ENCODE peak calls at places on chromosome 19, in ten cellular contexts. T is activated CD4-positive, alpha-beta T cell treated with anti-CD3 and anti-CD28 coated beads, Interleukin-2, amount 50 U/mL, for 48 hours; E is AG04449; V is stimulated activated CD4-positive, alpha-beta T cell treated with anti-CD3 and anti-CD28 coated beads, Interleukin-1b, Interleukin-23, amount 100 ng/mL, for 1 hour; B is osteoblast; D is IMR-90; S is activated naive CD8-positive, alpha-beta T cell treated with anti-CD3 and anti-CD28 coated beads, Interleukin-2, amount 50 U/mL, for 24 hours; M is mesenteric fat pad; N is pancreas; P is left ventricle myocardium inferior. Z is an unnamed sample.

GRCh38 chr19:42076375-42076944 is 494 bp downstream of the ZNF574 start:
- DNase-seq in T (peak), E (no peak), V (peak), B (no peak), D (no peak), S (peak), M (no peak), N (peak), P (no peak), Z (no peak)

GRCh38 chr19:18155095-18156087 is 2.4 kb downstream of the PIK3R2 start:
- DNase-seq in T (no peak), E (no peak), V (no peak), B (no peak), D (no peak), S (no peak), M (no peak), N (peak), P (no peak), Z (no peak)

GRCh38 chr19:35240322-35240721 is 8.5 kb upstream of the LSR start:
- DNase-seq in T (no peak), E (no peak), V (no peak), B (no peak), D (no peak), S (no peak), M (no peak), N (no peak), P (no peak), Z (no peak)

GRCh38 chr19:50290775-50291174 is 38.4 kb downstream of the KCNC3 start:
- DNase-seq in T (no peak), E (no peak), V (no peak), B (no peak), D (no peak), S (no peak), M (no peak), N (no peak), P (no peak), Z (no peak)

GRCh38 chr19:38213911-38214625 is 10.0 kb downstream of the DPF1 start:
- DNase-seq in T (peak), E (no peak), V (no peak), B (peak), D (peak), S (peak), M (no peak), N (no peak), P (no peak), Z (no peak)

GRCh38 chr19:47459477-47459876 is 12.2 kb downstream of the SLC8A2 start:
- DNase-seq in T (no peak), E (no peak), V (no peak), B (no peak), D (no peak), S (no peak), M (no peak), N (no peak), P (no peak), Z (no peak)

GRCh38 chr19:18978616-18979015 is 37.6 kb upstream of the HOMER3 start:
- DNase-seq in T (no peak), E (no peak), V (no peak), B (no peak), D (no peak), S (no peak), M (no peak), N (no peak), P (no peak), Z (no peak)

GRCh38 chr19:46478356-46478986 is 7.1 kb upstream of the PNMA8A start:
- DNase-seq in T (no peak), E (no peak), V (no peak), B (peak), D (peak), S (no peak), M (no peak), N (no peak), P (no peak), Z (no peak)

GRCh38 chr19:11453468-11454341 is 18.3 kb downstream of the PRKCSH start:
- DNase-seq in T (peak), E (no peak), V (no peak), B (peak), D (no peak), S (peak), M (no peak), N (no peak), P (no peak), Z (no peak)

GRCh38 chr19:28523619-28524018 is 689.3 kb downstream of the UQCRFS1 start:
- DNase-seq in T (no peak), E (no peak), V (no peak), B (no peak), D (no peak), S (no peak), M (no peak), N (no peak), P (no peak), Z (no peak)

GRCh38 chr19:19558636-19559035 is 20.6 kb downstream of the CILP2 start:
- DNase-seq in T (no peak), E (no peak), V (no peak), B (peak), D (no peak), S (no peak), M (no peak), N (no peak), P (no peak), Z (no peak)

GRCh38 chr19:58274771-58275199 is 4.0 kb upstream of the ZNF8 start:
- DNase-seq in T (no peak), E (no peak), V (no peak), B (peak), D (peak), S (no peak), M (no peak), N (no peak), P (no peak), Z (no peak)

GRCh38 chr19:35560677-35561076 is 2.8 kb downstream of the ATP4A start:
- DNase-seq in T (no peak), E (no peak), V (no peak), B (no peak), D (no peak), S (no peak), M (no peak), N (no peak), P (no peak), Z (no peak)

GRCh38 chr19:39568604-39569003 is 28.6 kb upstream of the EID2 start:
- DNase-seq in T (no peak), E (no peak), V (no peak), B (no peak), D (no peak), S (no peak), M (no peak), N (no peak), P (no peak), Z (no peak)